ENCODE peak calls at places on chromosomes 5 and 9, in nine cellular contexts. C is cardiac muscle cell, R is ovary, F is lower lobe of right lung, W is fibroblast of mammary gland, O is ascending aorta, S is cardiac fibroblast, G is PC-3, M is NB4. H is an unnamed sample.

GRCh38 chr5:125325488-125325887 is 579.0 kb upstream of the ZNF608 start:
- DNase-seq in W (no peak), O (no peak), R (no peak), C (no peak), F (no peak), G (no peak), S (no peak), M (no peak), H (no peak)

GRCh38 chr9:136789523-136789937 is 1.6 kb upstream of the TMEM141 start:
- DNase-seq in M (no peak), F (no peak), G (no peak), R (no peak), C (no peak), W (no peak), S (no peak), O (no peak), H (no peak)

GRCh38 chr9:35001803-35002502 is 12.4 kb downstream of the DNAJB5 start:
- DNase-seq in R (no peak), S (peak), C (no peak), F (no peak), M (no peak), G (peak), W (peak), O (no peak), H (no peak)

GRCh38 chr5:77892061-77893010 is 116.2 kb upstream of the TBCA start:
- DNase-seq in S (no peak), M (no peak), W (no peak), G (no peak), O (no peak), R (no peak), F (no peak), C (no peak), H (no peak)

GRCh38 chr5:132099073-132099748 is 25.6 kb downstream of the CSF2 start:
- DNase-seq in O (no peak), R (no peak), S (no peak), G (no peak), M (no peak), C (no peak), F (no peak), W (no peak), H (no peak)

GRCh38 chr9:37550781-37551180 is 25.4 kb downstream of the FBXO10 start:
- DNase-seq in R (no peak), W (peak), O (no peak), S (no peak), M (no peak), G (no peak), C (peak), F (no peak), H (no peak)

GRCh38 chr5:16819522-16820167 is 116.4 kb downstream of the MYO10 start:
- DNase-seq in C (peak), G (no peak), S (peak), W (peak), O (no peak), F (no peak), M (no peak), R (no peak), H (no peak)

GRCh38 chr5:172446336-172447051 is 7.8 kb downstream of the SH3PXD2B start:
- DNase-seq in O (no peak), G (no peak), W (peak), M (no peak), F (no peak), R (peak), S (peak), C (no peak), H (no peak)

GRCh38 chr5:161847447-161847846 is 473 bp upstream of the GABRA1 start:
- DNase-seq in M (no peak), W (no peak), S (no peak), F (no peak), G (no peak), O (no peak), R (no peak), C (no peak), H (no peak)

GRCh38 chr5:79935992-79936643 is 54.9 kb downstream of the MTX3 start:
- DNase-seq in G (no peak), C (peak), F (no peak), R (peak), M (no peak), S (peak), W (peak), O (no peak), H (no peak)

GRCh38 chr5:159452480-159453167 is 122.3 kb upstream of the IL12B start:
- DNase-seq in M (peak), O (no peak), S (no peak), F (no peak), R (no peak), W (no peak), C (no peak), G (no peak), H (no peak)

GRCh38 chr5:179296150-179296821 is 49.0 kb downstream of the ADAMTS2 start:
- DNase-seq in W (no peak), S (no peak), C (no peak), R (peak), M (no peak), F (peak), O (no peak), G (no peak), H (no peak)

GRCh38 chr9:129624168-129624759 is 1.7 kb upstream of the NTMT1 start:
- DNase-seq in G (peak), O (no peak), W (peak), R (no peak), C (peak), M (peak), S (peak), F (no peak), H (no peak)

GRCh38 chr5:53438486-53439472 is 41.6 kb upstream of the FST start:
- DNase-seq in W (peak), M (peak), G (peak), C (peak), O (no peak), R (no peak), S (peak), F (no peak), H (no peak)
- TF ChIP-seq CTCF in W (no peak), M (no peak), G (no peak), C (no peak), O (no peak), R (no peak), S (no peak), F (no peak), H (no peak)

GRCh38 chr5:53087596-53087995 is 22.0 kb downstream of the MOCS2 start:
- DNase-seq in M (no peak), G (no peak), S (peak), C (peak), F (no peak), O (no peak), R (no peak), W (no peak), H (no peak)

GRCh38 chr5:53089481-53089976 is 20.0 kb downstream of the MOCS2 start:
- DNase-seq in S (peak), F (no peak), W (peak), G (peak), C (peak), R (no peak), O (no peak), M (no peak), H (no peak)

GRCh38 chr5:53090229-53090628 is 19.3 kb downstream of the MOCS2 start:
- DNase-seq in W (no peak), G (no peak), M (no peak), S (no peak), O (no peak), R (no peak), F (no peak), C (no peak), H (no peak)

GRCh38 chr5:53092242-53092641 is 17.3 kb downstream of the MOCS2 start:
- DNase-seq in M (no peak), F (no peak), W (no peak), S (no peak), G (no peak), O (no peak), C (no peak), R (no peak), H (no peak)

GRCh38 chr5:53091304-53091703 is 18.3 kb downstream of the MOCS2 start:
- DNase-seq in F (no peak), C (peak), W (peak), G (peak), O (no peak), M (no peak), R (no peak), S (peak), H (no peak)
- TF ChIP-seq CTCF in F (no peak), C (no peak), W (peak), G (no peak), O (no peak), M (no peak), R (no peak), S (peak), H (no peak)

DNA sequence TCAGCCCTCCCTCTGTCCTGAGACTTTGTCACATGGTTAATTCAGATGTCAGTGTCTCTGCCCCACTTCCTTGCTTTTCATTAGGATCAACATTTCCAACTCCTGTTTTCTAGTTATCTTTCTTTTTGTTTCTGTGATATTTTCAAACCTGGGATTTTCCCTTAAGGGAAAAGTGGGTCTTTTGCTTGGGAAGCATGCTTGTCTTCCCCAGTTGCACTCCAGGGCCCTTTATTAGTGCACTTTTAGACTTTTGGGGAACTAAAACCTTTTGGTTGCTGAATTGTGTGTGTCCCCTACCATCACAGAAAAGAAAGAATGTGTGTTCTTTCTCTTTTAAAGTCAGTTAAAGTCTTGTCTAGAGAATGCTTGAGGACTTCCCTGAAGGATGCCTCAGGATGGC is 18.4 kb upstream of the GDNF start:
- DNase-seq in F (no peak), W (no peak), M (no peak), S (no peak), C (no peak), R (no peak), G (no peak), O (no peak), H (no peak)
- TF ChIP-seq CTCF in F (no peak), W (no peak), M (no peak), S (no peak), C (no peak), R (no peak), G (no peak), O (no peak), H (no peak)

GRCh38 chr9:124776952-124777645 is at the start of gene OLFML2A:
- DNase-seq in G (peak), O (no peak), S (no peak), W (peak), M (peak), C (no peak), F (no peak), R (no peak), H (no peak)
- TF ChIP-seq CTCF in G (peak), O (no peak), S (no peak), W (no peak), M (peak), C (peak), F (peak), R (peak), H (no peak)

GRCh38 chr9:115373000-115373709 is 255.2 kb upstream of the TNC start:
- DNase-seq in F (no peak), O (no peak), S (peak), W (peak), R (no peak), C (peak), G (peak), M (peak), H (no peak)
- TF ChIP-seq CTCF in F (no peak), O (no peak), S (no peak), W (peak), R (no peak), C (no peak), G (no peak), M (no peak), H (no peak)